ENCODE peak calls at places on chromosomes 12 and 14, in six cellular contexts. One of them, this sample, is unnamed.
A peak's percentile ranks its signal among the peaks of the same experiment; 100 is the strongest.

GRCh38 chr12:54136844-54137580 is 51.8 kb downstream of the SMUG1 start:
- DNase-seq in fibroblast of pulmonary artery: no peak
- DNase-seq in fibroblast of lung: no peak
- DNase-seq in AG09319: no peak
- DNase-seq in stomach: no peak
- DNase-seq in ascending aorta: no peak
- DNase-seq in this sample: no peak

GRCh38 chr14:92676031-92676430 is 72.4 kb downstream of the LGMN start:
- DNase-seq in fibroblast of pulmonary artery: no peak
- DNase-seq in fibroblast of lung: no peak
- DNase-seq in AG09319: no peak
- DNase-seq in stomach: no peak
- DNase-seq in ascending aorta: no peak
- DNase-seq in this sample: no peak

GRCh38 chr14:65772901-65773574 is 360.5 kb downstream of the FUT8 start:
- DNase-seq in fibroblast of pulmonary artery: no peak
- DNase-seq in fibroblast of lung: peak; percentile 46
- DNase-seq in AG09319: no peak
- DNase-seq in stomach: no peak
- DNase-seq in ascending aorta: no peak
- DNase-seq in this sample: no peak

GRCh38 chr12:77816196-77816595 is 14.5 kb upstream of the NAV3 start:
- DNase-seq in fibroblast of pulmonary artery: no peak
- DNase-seq in fibroblast of lung: no peak
- DNase-seq in AG09319: no peak
- DNase-seq in stomach: no peak
- DNase-seq in ascending aorta: no peak
- DNase-seq in this sample: peak; percentile 25

GRCh38 chr12:27870939-27871338 is 90.9 kb upstream of the MANSC4 start:
- DNase-seq in fibroblast of pulmonary artery: peak; percentile 45
- DNase-seq in fibroblast of lung: peak; percentile 92
- DNase-seq in AG09319: peak; percentile 37
- DNase-seq in stomach: no peak
- DNase-seq in ascending aorta: no peak
- DNase-seq in this sample: no peak

GRCh38 chr12:19450362-19450761 is 11.1 kb downstream of the AEBP2 start:
- DNase-seq in fibroblast of pulmonary artery: peak; percentile 20
- DNase-seq in fibroblast of lung: no peak
- DNase-seq in AG09319: no peak
- DNase-seq in stomach: no peak
- DNase-seq in ascending aorta: no peak
- DNase-seq in this sample: no peak

GRCh38 chr12:19530631-19531020 is 91.3 kb downstream of the AEBP2 start:
- DNase-seq in fibroblast of pulmonary artery: peak; percentile 53
- DNase-seq in fibroblast of lung: peak; percentile 55
- DNase-seq in AG09319: no peak
- DNase-seq in stomach: no peak
- DNase-seq in ascending aorta: no peak
- DNase-seq in this sample: no peak

GRCh38 chr12:55693323-55694187 is 14.1 kb downstream of the ITGA7 start:
- DNase-seq in fibroblast of pulmonary artery: no peak
- DNase-seq in fibroblast of lung: no peak
- DNase-seq in AG09319: no peak
- DNase-seq in stomach: no peak
- DNase-seq in ascending aorta: peak; percentile 54
- DNase-seq in this sample: no peak

GRCh38 chr14:20848316-20848954 is 42.8 kb upstream of the RNASE3 start:
- DNase-seq in fibroblast of pulmonary artery: no peak
- DNase-seq in fibroblast of lung: peak; percentile 35
- DNase-seq in AG09319: no peak
- DNase-seq in stomach: no peak
- DNase-seq in ascending aorta: no peak
- DNase-seq in this sample: no peak

GRCh38 chr14:75831455-75831854 is 150.3 kb downstream of the TGFB3 start:
- DNase-seq in fibroblast of pulmonary artery: peak; percentile 70
- DNase-seq in fibroblast of lung: peak; percentile 91
- DNase-seq in AG09319: peak; percentile 53
- DNase-seq in stomach: peak; percentile 93
- DNase-seq in ascending aorta: peak; percentile 76
- DNase-seq in this sample: no peak

GRCh38 chr12:5511644-5512584 is 80.0 kb downstream of the NTF3 start:
- DNase-seq in fibroblast of pulmonary artery: peak; percentile 24
- DNase-seq in fibroblast of lung: peak; percentile 12
- DNase-seq in AG09319: peak; percentile 15
- DNase-seq in stomach: no peak
- DNase-seq in ascending aorta: peak; percentile 72
- DNase-seq in this sample: peak; percentile 37

GRCh38 chr12:56591111-56591510 is 39.0 kb downstream of the BAZ2A start:
- DNase-seq in fibroblast of pulmonary artery: no peak
- DNase-seq in fibroblast of lung: no peak
- DNase-seq in AG09319: no peak
- DNase-seq in stomach: no peak
- DNase-seq in ascending aorta: no peak
- DNase-seq in this sample: no peak

GRCh38 chr14:102993523-102993922 is 63.8 kb downstream of the CDC42BPB start:
- DNase-seq in fibroblast of pulmonary artery: peak; percentile 55
- DNase-seq in fibroblast of lung: peak; percentile 59
- DNase-seq in AG09319: no peak
- DNase-seq in stomach: no peak
- DNase-seq in ascending aorta: no peak
- DNase-seq in this sample: no peak

GRCh38 chr14:32201816-32202467 is at the start of gene RNU6-7:
- DNase-seq in fibroblast of pulmonary artery: peak; percentile 21
- DNase-seq in fibroblast of lung: peak; percentile 32
- DNase-seq in AG09319: no peak
- DNase-seq in stomach: no peak
- DNase-seq in ascending aorta: peak; percentile 67
- DNase-seq in this sample: no peak

GRCh38 chr14:70166530-70167203 is 22.1 kb downstream of the SLC8A3 start:
- DNase-seq in fibroblast of pulmonary artery: no peak
- DNase-seq in fibroblast of lung: no peak
- DNase-seq in AG09319: no peak
- DNase-seq in stomach: no peak
- DNase-seq in ascending aorta: no peak
- DNase-seq in this sample: no peak

GRCh38 chr12:29216266-29216665 is 67.2 kb downstream of the FAR2 start:
- DNase-seq in fibroblast of pulmonary artery: no peak
- DNase-seq in fibroblast of lung: no peak
- DNase-seq in AG09319: no peak
- DNase-seq in stomach: no peak
- DNase-seq in ascending aorta: no peak
- DNase-seq in this sample: no peak

GRCh38 chr14:104765517-104765916 is 12.6 kb downstream of the SIVA1 start:
- DNase-seq in fibroblast of pulmonary artery: no peak
- DNase-seq in fibroblast of lung: no peak
- DNase-seq in AG09319: no peak
- DNase-seq in stomach: no peak
- DNase-seq in ascending aorta: no peak
- DNase-seq in this sample: no peak

GRCh38 chr12:89278862-89279261 is 73.4 kb downstream of the DUSP6 start:
- DNase-seq in fibroblast of pulmonary artery: no peak
- DNase-seq in fibroblast of lung: no peak
- DNase-seq in AG09319: no peak
- DNase-seq in stomach: no peak
- DNase-seq in ascending aorta: no peak
- DNase-seq in this sample: no peak

GRCh38 chr14:105938055-105938863 is 411.9 kb downstream of the TMEM121 start:
- DNase-seq in fibroblast of pulmonary artery: no peak
- DNase-seq in fibroblast of lung: no peak
- DNase-seq in AG09319: no peak
- DNase-seq in stomach: peak; percentile 15
- DNase-seq in ascending aorta: no peak
- DNase-seq in this sample: no peak

DNA sequence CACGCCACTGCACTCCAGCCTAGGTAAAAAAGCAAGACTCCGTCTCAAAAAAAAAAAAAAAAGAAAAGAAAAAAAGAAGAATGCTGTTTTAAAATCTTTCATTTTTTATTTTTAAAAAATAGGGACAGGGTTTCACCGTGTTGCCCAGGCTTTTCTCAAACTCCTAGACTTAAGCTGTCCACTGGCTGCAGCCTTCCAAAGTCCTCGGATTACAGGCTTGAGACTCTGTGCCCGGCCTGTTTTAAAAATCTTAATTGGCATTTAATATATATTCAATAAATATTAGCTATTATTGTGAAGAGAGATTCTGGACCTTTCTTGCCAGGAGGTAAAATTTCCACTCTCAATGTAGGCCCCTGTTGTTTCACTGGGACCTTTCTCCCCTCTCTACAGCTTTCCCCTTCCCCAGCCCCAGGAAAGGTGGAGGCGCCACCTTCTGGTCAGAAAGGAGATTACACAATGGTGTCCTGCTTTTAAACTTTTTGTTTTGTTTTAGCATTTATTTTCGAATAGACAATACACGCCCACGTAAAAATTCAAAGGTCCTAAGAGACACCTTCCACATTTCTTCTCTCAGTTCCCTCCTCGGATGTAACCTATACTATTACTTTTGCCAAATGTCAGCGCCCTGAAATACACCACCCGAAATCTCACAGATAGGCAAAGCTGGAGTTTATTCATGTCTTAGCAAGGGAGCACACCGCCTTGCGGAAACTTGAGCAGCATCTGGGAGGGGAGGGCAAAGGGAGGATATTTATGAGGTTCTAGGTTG is 23.8 kb upstream of the PHC1 start:
- DNase-seq in fibroblast of pulmonary artery: peak; percentile 66
- DNase-seq in fibroblast of lung: peak; percentile 33
- DNase-seq in AG09319: no peak
- DNase-seq in stomach: peak; percentile 51
- DNase-seq in ascending aorta: no peak
- DNase-seq in this sample: peak; percentile 73
- TF ChIP-seq CTCF in fibroblast of pulmonary artery: peak; percentile 82
- TF ChIP-seq CTCF in fibroblast of lung: peak; percentile 70
- TF ChIP-seq CTCF in AG09319: peak; percentile 80
- TF ChIP-seq CTCF in stomach: no peak
- TF ChIP-seq CTCF in ascending aorta: peak; percentile 87
- TF ChIP-seq CTCF in this sample: peak; percentile 85

DNA sequence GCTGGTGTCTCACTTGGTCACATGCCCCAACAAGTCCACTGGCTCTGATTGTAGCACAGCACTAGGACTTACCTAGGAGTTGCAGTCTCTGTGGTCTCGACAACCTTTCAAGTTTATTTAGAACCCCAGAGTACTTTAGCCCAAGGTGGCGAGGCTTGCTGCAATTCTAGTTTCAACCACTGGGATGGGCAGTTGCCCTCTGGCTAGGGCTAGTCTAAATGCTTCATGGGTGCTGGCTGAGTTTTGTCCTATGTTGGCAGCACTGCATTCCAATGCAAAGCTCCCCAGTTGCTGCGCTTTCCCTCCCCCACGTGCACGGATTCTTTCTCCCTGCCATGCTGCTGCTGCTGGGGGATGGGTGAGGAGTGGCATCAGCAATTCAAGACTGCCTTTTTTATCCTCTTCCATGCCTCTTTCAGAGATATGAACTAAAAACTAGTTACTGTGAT is 207.9 kb downstream of the SYNE2 start:
- DNase-seq in fibroblast of pulmonary artery: peak; percentile 30
- DNase-seq in fibroblast of lung: no peak
- DNase-seq in AG09319: no peak
- DNase-seq in stomach: no peak
- DNase-seq in ascending aorta: no peak
- DNase-seq in this sample: no peak
- TF ChIP-seq CTCF in fibroblast of pulmonary artery: peak; percentile 52
- TF ChIP-seq CTCF in fibroblast of lung: peak; percentile 29
- TF ChIP-seq CTCF in AG09319: peak; percentile 32
- TF ChIP-seq CTCF in stomach: no peak
- TF ChIP-seq CTCF in ascending aorta: peak; percentile 19
- TF ChIP-seq CTCF in this sample: peak; percentile 12

GRCh38 chr14:87049886-87050820 is 942.8 kb downstream of the GALC start:
- DNase-seq in fibroblast of pulmonary artery: peak; percentile 31
- DNase-seq in fibroblast of lung: peak; percentile 18
- DNase-seq in AG09319: no peak
- DNase-seq in stomach: no peak
- DNase-seq in ascending aorta: no peak
- DNase-seq in this sample: no peak
- TF ChIP-seq CTCF in fibroblast of pulmonary artery: peak; percentile 52
- TF ChIP-seq CTCF in fibroblast of lung: peak; percentile 53
- TF ChIP-seq CTCF in AG09319: peak; percentile 64
- TF ChIP-seq CTCF in stomach: no peak
- TF ChIP-seq CTCF in ascending aorta: no peak
- TF ChIP-seq CTCF in this sample: no peak

GRCh38 chr12:128672428-128672827 is 151.3 kb downstream of the SLC15A4 start:
- DNase-seq in fibroblast of pulmonary artery: no peak
- DNase-seq in fibroblast of lung: no peak
- DNase-seq in AG09319: no peak
- DNase-seq in stomach: no peak
- DNase-seq in ascending aorta: no peak
- DNase-seq in this sample: no peak

GRCh38 chr12:128675576-128675975 is 148.2 kb downstream of the SLC15A4 start:
- DNase-seq in fibroblast of pulmonary artery: no peak
- DNase-seq in fibroblast of lung: no peak
- DNase-seq in AG09319: no peak
- DNase-seq in stomach: no peak
- DNase-seq in ascending aorta: no peak
- DNase-seq in this sample: no peak

DNA sequence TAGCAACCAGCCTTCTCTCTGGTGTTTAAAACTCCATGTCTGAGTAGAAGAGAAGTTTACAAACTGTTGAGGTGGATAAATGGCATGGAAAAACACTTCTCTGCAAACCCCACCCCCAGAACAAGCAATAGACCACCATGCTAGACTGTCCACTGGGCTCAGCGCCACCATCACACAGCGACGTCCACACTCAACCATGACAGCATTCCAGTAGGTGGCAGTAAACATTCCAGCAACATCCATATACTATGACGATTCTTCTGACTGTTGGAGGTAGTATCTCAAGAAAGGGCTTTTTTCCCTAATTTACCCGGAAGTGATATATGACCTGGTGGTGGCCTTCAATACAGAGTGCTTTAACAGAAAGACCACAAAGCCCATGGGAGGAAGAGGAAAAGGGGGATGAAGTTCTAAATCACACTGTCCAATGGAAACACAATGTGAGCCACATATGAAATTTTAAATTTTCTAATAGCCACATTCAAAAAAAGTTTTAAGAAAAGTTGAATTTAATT is 152.2 kb downstream of the SLC15A4 start:
- DNase-seq in fibroblast of pulmonary artery: no peak
- DNase-seq in fibroblast of lung: no peak
- DNase-seq in AG09319: no peak
- DNase-seq in stomach: no peak
- DNase-seq in ascending aorta: no peak
- DNase-seq in this sample: no peak
- TF ChIP-seq CTCF in fibroblast of pulmonary artery: no peak
- TF ChIP-seq CTCF in fibroblast of lung: no peak
- TF ChIP-seq CTCF in AG09319: no peak
- TF ChIP-seq CTCF in stomach: no peak
- TF ChIP-seq CTCF in ascending aorta: no peak
- TF ChIP-seq CTCF in this sample: no peak

This sample was measured in GM10248.